ENCODE peak calls at places on chromosome 9, in seven cellular contexts. C is AG08395; W is heart left ventricle; X is stimulated activated CD4-positive, alpha-beta T cell treated with anti-CD3 and anti-CD28 coated beads, Interleukin-12 subunit alpha, Interleukin-12 subunit beta, amount 100 ng/mL, for 24 hours; T is ecto neural progenitor cell; P is stromal cell of bone marrow; L is kidney glomerular epithelial cell. B is an unnamed sample.

GRCh38 chr9:136029556-136029955 is 65.5 kb downstream of the NACC2 start:
- DNase-seq in C (no peak), W (no peak), X (no peak), T (no peak), P (no peak), L (no peak), B (no peak)

GRCh38 chr9:27572918-27573698 is at the start of gene C9orf72:
- DNase-seq in C (peak; percentile 86), W (peak; percentile 79), X (peak; percentile 77), T (peak; percentile 92), P (peak; percentile 31), L (no peak), B (no peak)

GRCh38 chr9:131434673-131435072 is 40.8 kb downstream of the PRRC2B start:
- DNase-seq in C (no peak), W (no peak), X (no peak), T (no peak), P (no peak), L (no peak), B (no peak)

GRCh38 chr9:128146591-128147120 is 2.6 kb upstream of the LCN2 start:
- DNase-seq in C (no peak), W (peak; percentile 7), X (no peak), T (no peak), P (no peak), L (no peak), B (no peak)

GRCh38 chr9:137621131-137621757 is 2.4 kb downstream of the EHMT1 start:
- DNase-seq in C (no peak), W (no peak), X (no peak), T (no peak), P (no peak), L (peak; percentile 11), B (no peak)

GRCh38 chr9:32345243-32345642 is 39.2 kb upstream of the ACO1 start:
- DNase-seq in C (no peak), W (no peak), X (no peak), T (no peak), P (no peak), L (no peak), B (no peak)

GRCh38 chr9:27362447-27363210 is 65.7 kb upstream of the EQTN start:
- DNase-seq in C (no peak), W (no peak), X (no peak), T (no peak), P (no peak), L (no peak), B (no peak)

GRCh38 chr9:21027295-21027694 is 4.1 kb downstream of the HACD4 start:
- DNase-seq in C (peak; percentile 42), W (no peak), X (no peak), T (no peak), P (no peak), L (no peak), B (no peak)

GRCh38 chr9:2726620-2727335 is 9.5 kb downstream of the KCNV2 start:
- DNase-seq in C (peak; percentile 25), W (no peak), X (no peak), T (no peak), P (no peak), L (no peak), B (no peak)

GRCh38 chr9:107504585-107505455 is 15.3 kb upstream of the KLF4 start:
- DNase-seq in C (peak; percentile 84), W (no peak), X (no peak), T (no peak), P (peak; percentile 97), L (peak; percentile 80), B (peak; percentile 76)

GRCh38 chr9:132973713-132974112 is 4.8 kb upstream of the GFI1B start:
- DNase-seq in C (peak; percentile 46), W (no peak), X (no peak), T (no peak), P (no peak), L (no peak), B (no peak)

GRCh38 chr9:115717711-115718173 is 435.8 kb upstream of the PAPPA start:
- DNase-seq in C (peak; percentile 61), W (no peak), X (no peak), T (no peak), P (no peak), L (peak; percentile 57), B (no peak)

GRCh38 chr9:78958887-78959286 is 612.9 kb upstream of the TLE4 start:
- DNase-seq in C (no peak), W (no peak), X (no peak), T (no peak), P (no peak), L (no peak), B (no peak)

GRCh38 chr9:130232899-130233586 is 32.5 kb upstream of the HMCN2 start:
- DNase-seq in C (no peak), W (no peak), X (no peak), T (no peak), P (no peak), L (no peak), B (no peak)

GRCh38 chr9:126347093-126347492 is 20.5 kb downstream of the MVB12B start:
- DNase-seq in C (no peak), W (peak; percentile 48), X (no peak), T (no peak), P (no peak), L (no peak), B (no peak)

B was measured in Panc1.